ENCODE peak calls at places on chromosome 19, in seven cellular contexts. J is activated CD4-positive, alpha-beta T cell treated with anti-CD3 and anti-CD28 coated beads for 1 hour; T is omental fat pad; D is stimulated activated CD4-positive, alpha-beta T cell treated with anti-CD3 and anti-CD28 coated beads, TNF-alpha, amount 100 ng/mL, for 24 hours; G is sciatic nerve; F is activated naive CD4-positive, alpha-beta T cell treated with anti-CD3 and anti-CD28 coated beads, Interleukin-2, amount 10 ng/mL, durations not matched to agents 7 days and 5 days; N is NCI-H187. V is an unnamed sample.
A peak's percentile ranks its signal among the peaks of the same experiment; 100 is the strongest.

GRCh38 chr19:39296906-39297305 is 699 bp downstream of the IFNL1 start:
- DNase-seq in T (no peak), D (no peak), N (no peak), J (no peak), G (peak; percentile 7), F (no peak), V (no peak)

GRCh38 chr19:23403581-23404324 is 8.5 kb upstream of the ZNF91 start:
- DNase-seq in J (no peak), T (no peak), D (no peak), F (no peak), N (no peak), G (no peak), V (no peak)

GRCh38 chr19:48896191-48896720 is 2.3 kb downstream of the TULP2 start:
- DNase-seq in G (peak; percentile 82), J (no peak), F (peak; percentile 56), N (no peak), T (no peak), D (no peak), V (no peak)

GRCh38 chr19:29294343-29294811 is 81.4 kb upstream of the UQCRFS1 start:
- DNase-seq in N (no peak), G (no peak), F (no peak), J (no peak), D (no peak), T (no peak), V (no peak)

GRCh38 chr19:17871878-17872250 is at the start of gene SLC5A5:
- DNase-seq in G (no peak), N (no peak), F (peak; percentile 58), T (no peak), J (no peak), D (no peak), V (no peak)

GRCh38 chr19:51259348-51260245 is 8.7 kb downstream of the SIGLECL1 start:
- DNase-seq in J (no peak), T (no peak), D (no peak), F (peak; percentile 77), N (no peak), G (no peak), V (peak; percentile 17)

GRCh38 chr19:2171349-2172145 is 7.8 kb downstream of the DOT1L start:
- DNase-seq in N (no peak), T (no peak), G (no peak), F (peak; percentile 59), D (peak; percentile 74), J (peak; percentile 55), V (peak; percentile 87)

GRCh38 chr19:10070730-10071446 is 15.2 kb upstream of the SHFL start:
- DNase-seq in T (no peak), D (no peak), G (no peak), F (no peak), N (no peak), J (no peak), V (no peak)

GRCh38 chr19:3665681-3666544 is 34.4 kb downstream of the PIP5K1C start:
- DNase-seq in F (peak; percentile 84), T (peak; percentile 68), D (peak; percentile 50), G (peak; percentile 85), N (peak; percentile 4), J (peak; percentile 69), V (peak; percentile 93)

GRCh38 chr19:53019684-53020083 is 6.0 kb downstream of the ERVV-1 start:
- DNase-seq in D (no peak), F (peak; percentile 39), J (no peak), G (peak; percentile 45), T (no peak), N (no peak), V (no peak)

GRCh38 chr19:19488041-19488874 is 27.1 kb downstream of the TSSK6 start:
- DNase-seq in J (no peak), N (no peak), G (no peak), F (no peak), D (no peak), T (no peak), V (no peak)

GRCh38 chr19:58150328-58150921 is at the start of gene ZNF329:
- DNase-seq in J (peak; percentile 89), F (peak; percentile 90), D (peak; percentile 88), T (peak; percentile 74), N (peak; percentile 62), G (peak; percentile 89), V (peak; percentile 89)

GRCh38 chr19:7831452-7831851 is 1.4 kb downstream of the EVI5L start:
- DNase-seq in N (no peak), J (no peak), T (no peak), G (no peak), F (no peak), D (no peak), V (no peak)

GRCh38 chr19:1094978-1095701 is at the start of gene POLR2E:
- DNase-seq in D (peak; percentile 97), F (peak; percentile 98), J (peak; percentile 99), N (peak; percentile 86), T (peak; percentile 85), G (peak; percentile 99), V (peak; percentile 98)

GRCh38 chr19:13929340-13929739 is 8.9 kb downstream of the PODNL1 start:
- DNase-seq in D (no peak), J (no peak), N (no peak), F (no peak), T (no peak), G (no peak), V (no peak)

GRCh38 chr19:49151339-49152217 is 3.6 kb downstream of the HRC start:
- DNase-seq in J (no peak), N (peak; percentile 96), G (peak; percentile 75), F (peak; percentile 58), T (no peak), D (no peak), V (no peak)

GRCh38 chr19:31338069-31338767 is 11.0 kb downstream of the TSHZ3 start:
- DNase-seq in G (peak; percentile 74), J (no peak), D (no peak), F (peak; percentile 54), T (no peak), N (no peak), V (no peak)

GRCh38 chr19:1377176-1377964 is 6.3 kb upstream of the NDUFS7 start:
- DNase-seq in J (no peak), N (no peak), D (no peak), F (no peak), T (no peak), G (no peak), V (no peak)

GRCh38 chr19:35136977-35137702 is 1.5 kb upstream of the FXYD1 start:
- DNase-seq in T (no peak), J (no peak), N (no peak), D (no peak), G (no peak), F (no peak), V (no peak)

GRCh38 chr19:8423821-8424223 is 10.7 kb downstream of the MARCHF2 start:
- DNase-seq in J (no peak), G (peak; percentile 96), N (no peak), T (peak; percentile 88), D (no peak), F (no peak), V (no peak)

GRCh38 chr19:6238256-6238642 is 41.5 kb downstream of the MLLT1 start:
- DNase-seq in T (no peak), J (no peak), G (no peak), D (no peak), F (no peak), N (no peak), V (no peak)

GRCh38 chr19:39327990-39328705 is 7.5 kb upstream of the LRFN1 start:
- DNase-seq in J (peak; percentile 70), G (peak; percentile 95), N (peak; percentile 36), F (peak; percentile 86), D (peak; percentile 73), T (peak; percentile 91), V (peak; percentile 72)

GRCh38 chr19:16367269-16367683 is 42.6 kb downstream of the KLF2 start:
- DNase-seq in F (peak; percentile 84), T (no peak), G (no peak), N (no peak), D (no peak), J (no peak), V (no peak)

GRCh38 chr19:14363203-14364097 is 17.8 kb upstream of the ADGRE5 start:
- DNase-seq in T (peak; percentile 40), J (no peak), D (no peak), N (no peak), G (peak; percentile 70), F (peak; percentile 72), V (no peak)

GRCh38 chr19:883661-884211 is 9.3 kb downstream of the MED16 start:
- DNase-seq in D (no peak), G (no peak), J (no peak), T (no peak), N (no peak), F (no peak), V (no peak)

GRCh38 chr19:45098521-45099464 is 5.8 kb downstream of the PPP1R37 start:
- DNase-seq in G (no peak), F (no peak), J (no peak), D (no peak), T (no peak), N (no peak), V (no peak)

GRCh38 chr19:13022111-13022858 is 27.0 kb downstream of the NFIX start:
- DNase-seq in G (no peak), J (no peak), D (no peak), F (no peak), N (no peak), T (no peak), V (no peak)

GRCh38 chr19:1016647-1017114 is 4.2 kb downstream of the TMEM259 start:
- DNase-seq in G (no peak), J (no peak), N (no peak), F (no peak), D (no peak), T (no peak), V (no peak)

GRCh38 chr19:33368074-33368864 is 5.2 kb upstream of the CEBPG start:
- DNase-seq in D (no peak), N (no peak), J (no peak), F (no peak), T (no peak), G (no peak), V (no peak)

GRCh38 chr19:49338023-49338677 is 2.9 kb downstream of the CD37 start:
- DNase-seq in T (no peak), F (no peak), N (no peak), D (no peak), J (no peak), G (peak; percentile 60), V (no peak)

GRCh38 chr19:29952646-29953045 is 10.6 kb downstream of the URI1 start:
- DNase-seq in G (no peak), T (no peak), D (no peak), N (no peak), J (no peak), F (no peak), V (no peak)

GRCh38 chr19:51938936-51939335 is 11.7 kb downstream of the ZNF613 start:
- DNase-seq in J (no peak), F (no peak), T (no peak), G (no peak), D (no peak), N (no peak), V (no peak)

GRCh38 chr19:18650468-18651001 is 13.7 kb downstream of the KLHL26 start:
- DNase-seq in N (no peak), T (no peak), J (no peak), G (peak; percentile 88), F (no peak), D (no peak), V (no peak)

GRCh38 chr19:6204866-6205723 is 69.6 kb downstream of the ACSBG2 start:
- DNase-seq in N (no peak), D (no peak), J (no peak), F (no peak), G (peak; percentile 54), T (no peak), V (no peak)

GRCh38 chr19:47021536-47022139 is 2.0 kb downstream of the NPAS1 start:
- DNase-seq in N (no peak), F (no peak), J (no peak), T (no peak), G (no peak), D (no peak), V (no peak)

GRCh38 chr19:52297601-52298358 is 811 bp downstream of the ZNF480 start:
- DNase-seq in N (no peak), J (no peak), G (no peak), D (no peak), F (no peak), T (no peak), V (no peak)

GRCh38 chr19:18946918-18947317 is 5.9 kb upstream of the HOMER3 start:
- DNase-seq in J (no peak), G (no peak), T (no peak), F (no peak), N (no peak), D (no peak), V (no peak)

GRCh38 chr19:10773969-10774368 is 56.1 kb downstream of the DNM2 start:
- DNase-seq in F (no peak), J (no peak), T (no peak), D (no peak), G (no peak), N (no peak), V (no peak)

V was measured in GM19239.